ENCODE peak calls at places on chromosomes 5 and 9, in four cellular contexts. Z is K562, B is WTC11, X is GM12878. S is an unnamed sample.

GRCh38 chr9:128225770-128226753 is 22.9 kb downstream of the DNM1 start:
- DNase-seq in Z (no peak), B (no peak), X (no peak), S (no peak)

GRCh38 chr5:113434889-113435288 is at the start of gene TSSK1B:
- DNase-seq in Z (no peak), B (no peak), X (no peak), S (no peak)

GRCh38 chr9:95822583-95823431 is 52.7 kb upstream of the ERCC6L2 start:
- DNase-seq in Z (no peak), B (no peak), X (peak; percentile 84), S (no peak)

GRCh38 chr5:80825780-80826460 is 134.2 kb upstream of the RASGRF2 start:
- DNase-seq in Z (no peak), B (no peak), X (no peak), S (no peak)

GRCh38 chr5:175743676-175744210 is 85.9 kb downstream of the HRH2 start:
- DNase-seq in Z (no peak), B (peak; percentile 39), X (no peak), S (no peak)

GRCh38 chr5:82386576-82386975 is 108.4 kb upstream of the RPS23 start:
- DNase-seq in Z (no peak), B (no peak), X (no peak), S (no peak)

GRCh38 chr5:125006011-125006685 is 259.7 kb upstream of the ZNF608 start:
- DNase-seq in Z (no peak), B (no peak), X (peak; percentile 71), S (no peak)

GRCh38 chr9:125436613-125437443 is 175.2 kb downstream of the GAPVD1 start:
- DNase-seq in Z (no peak), B (no peak), X (no peak), S (no peak)

GRCh38 chr9:137959641-137960411 is 82.2 kb downstream of the CACNA1B start:
- DNase-seq in Z (no peak), B (peak; percentile 54), X (no peak), S (no peak)

GRCh38 chr9:21795483-21795882 is 7.0 kb upstream of the MTAP start:
- DNase-seq in Z (no peak), B (no peak), X (no peak), S (no peak)

GRCh38 chr9:91258448-91258847 is 103.3 kb downstream of the AUH start:
- DNase-seq in Z (no peak), B (no peak), X (no peak), S (no peak)

GRCh38 chr9:120735009-120735408 is 20.7 kb upstream of the MEGF9 start:
- DNase-seq in Z (no peak), B (no peak), X (no peak), S (no peak)

GRCh38 chr9:28883209-28883608 is 1309.9 kb upstream of the C9orf72 start:
- DNase-seq in Z (no peak), B (no peak), X (no peak), S (no peak)

GRCh38 chr5:78677777-78678668 is 29.5 kb upstream of the LHFPL2 start:
- DNase-seq in Z (peak; percentile 29), B (no peak), X (peak; percentile 26), S (no peak)

GRCh38 chr5:122849746-122850145 is 4.3 kb downstream of the SNX24 start:
- DNase-seq in Z (no peak), B (no peak), X (no peak), S (no peak)

GRCh38 chr5:88290801-88291200 is 22.2 kb upstream of the TMEM161B start:
- DNase-seq in Z (no peak), B (no peak), X (no peak), S (no peak)

GRCh38 chr9:99870126-99870525 is 36.3 kb upstream of the STX17 start:
- DNase-seq in Z (no peak), B (no peak), X (no peak), S (no peak)

GRCh38 chr5:62093981-62094380 is 212.0 kb upstream of the KIF2A start:
- DNase-seq in Z (no peak), B (no peak), X (no peak), S (no peak)

GRCh38 chr5:161547573-161548471 is 1.3 kb upstream of the GABRB2 start:
- DNase-seq in Z (no peak), B (peak; percentile 17), X (no peak), S (no peak)

GRCh38 chr5:161548472-161549094 is 2.1 kb upstream of the GABRB2 start:
- DNase-seq in Z (no peak), B (peak; percentile 39), X (no peak), S (no peak)

GRCh38 chr5:161546463-161547301 is at the start of gene GABRB2:
- DNase-seq in Z (peak; percentile 26), B (peak; percentile 49), X (peak; percentile 24), S (peak; percentile 16)

GRCh38 chr5:161545701-161546462 is 643 bp downstream of the GABRB2 start:
- DNase-seq in Z (no peak), B (no peak), X (no peak), S (no peak)

GRCh38 chr5:161544350-161544765 is 2.2 kb downstream of the GABRB2 start:
- DNase-seq in Z (peak; percentile 72), B (peak; percentile 70), X (no peak), S (peak; percentile 30)
- TF ChIP-seq CREM in Z (no peak), B (no peak), X (no peak), S (no peak)

DNA sequence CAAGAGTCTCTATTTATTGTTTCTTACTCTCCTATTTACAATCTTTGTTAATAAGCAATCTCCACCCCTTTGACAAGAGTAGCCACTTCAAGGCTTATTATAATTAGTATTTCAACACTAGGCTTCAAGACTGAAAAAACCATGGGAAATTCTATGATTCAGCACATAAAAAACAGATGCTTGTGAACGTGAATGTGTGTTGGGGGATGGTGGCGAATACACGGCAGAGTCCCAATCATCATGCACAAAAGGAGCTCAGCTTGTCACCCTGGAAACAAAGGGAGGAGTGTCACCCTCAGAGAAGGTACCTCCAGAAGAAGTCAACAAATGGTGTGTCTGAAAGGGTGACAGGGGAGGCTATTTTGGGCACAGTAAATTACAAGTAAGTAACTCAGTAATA is 157.2 kb upstream of the RETREG1 start:
- DNase-seq in Z (no peak), B (no peak), X (no peak), S (no peak)
- TF ChIP-seq CREM in Z (no peak), B (no peak), X (no peak), S (no peak)

DNA sequence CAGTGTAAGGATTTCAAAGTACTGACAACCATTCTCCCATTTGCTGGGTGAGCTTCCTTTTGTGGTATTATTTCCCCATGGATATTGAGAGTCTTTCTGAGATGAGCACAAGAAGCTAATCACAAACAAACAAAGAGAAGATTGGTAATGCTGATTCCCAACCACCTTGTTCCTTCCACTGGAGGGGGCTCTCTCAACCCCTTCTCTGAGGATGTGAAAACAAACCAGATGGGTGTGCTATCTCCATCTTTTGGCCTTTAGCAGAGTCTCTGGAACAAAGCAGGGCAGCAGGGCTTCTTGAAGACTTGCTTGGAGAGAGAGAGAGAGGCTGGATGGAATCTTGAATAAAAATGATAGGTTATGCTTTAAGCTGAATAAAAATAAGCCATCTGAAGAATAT is 576.7 kb upstream of the ZNF462 start:
- DNase-seq in Z (no peak), B (peak; percentile 36), X (no peak), S (no peak)
- TF ChIP-seq CREM in Z (no peak), B (no peak), X (no peak), S (no peak)

DNA sequence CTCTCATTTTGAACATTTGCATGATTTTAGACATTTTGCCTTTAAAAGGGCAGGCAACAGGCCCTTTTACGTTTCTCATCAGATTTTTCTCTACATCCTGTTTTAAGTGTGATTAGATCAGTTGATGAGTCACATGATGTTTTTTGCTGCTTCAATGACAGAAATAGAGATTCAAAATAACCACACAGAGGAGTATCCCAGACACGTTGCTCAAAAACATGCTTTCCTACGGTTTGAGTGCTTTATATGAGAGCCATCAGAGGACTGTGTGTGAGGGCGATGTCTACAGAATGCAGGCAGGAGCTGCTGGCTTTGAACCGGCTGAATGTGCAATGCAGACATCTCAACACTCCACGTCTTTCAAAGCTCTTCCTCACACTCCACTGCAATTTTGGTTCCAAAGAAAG is 42.1 kb downstream of the OTULIN start:
- DNase-seq in Z (no peak), B (no peak), X (no peak), S (no peak)
- TF ChIP-seq CREM in Z (no peak), B (no peak), X (no peak), S (no peak)

DNA sequence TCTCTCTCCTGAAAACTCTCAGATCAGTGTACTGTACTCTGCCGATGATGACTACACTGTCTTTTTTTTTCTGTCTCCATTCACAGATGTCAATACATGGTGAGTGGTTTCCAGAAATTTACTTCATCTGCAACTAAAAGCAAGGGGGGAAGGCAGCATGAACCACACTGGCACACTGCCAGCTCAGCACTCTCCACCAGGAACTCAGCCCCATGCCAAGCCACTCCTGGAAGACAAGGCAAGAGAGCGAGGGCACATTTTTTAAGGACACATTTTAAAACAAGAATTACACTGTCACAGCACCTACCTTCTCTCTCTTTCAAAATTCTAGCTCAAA is 75.3 kb downstream of the HMHB1 start:
- DNase-seq in Z (no peak), B (no peak), X (no peak), S (no peak)
- TF ChIP-seq CREM in Z (no peak), B (no peak), X (no peak), S (no peak)